ENCODE peak calls at places on chromosomes 3 and 15, in five cellular contexts. B is HepG2, X is sigmoid colon, H is A549, R is stomach. T is an unnamed sample.

GRCh38 chr3:53026423-53027162 is 19.3 kb downstream of the SFMBT1 start:
- DNase-seq in B (no peak), X (no peak), H (no peak), R (no peak), T (peak; percentile 45)

GRCh38 chr15:52171386-52171785 is 19.8 kb downstream of the GNB5 start:
- DNase-seq in B (no peak), X (no peak), H (no peak), R (no peak), T (no peak)

GRCh38 chr3:46898321-46899150 is 21.0 kb downstream of the PTH1R start:
- DNase-seq in B (no peak), X (no peak), H (no peak), R (no peak), T (no peak)

GRCh38 chr3:58025824-58026579 is 17.8 kb downstream of the FLNB start:
- DNase-seq in B (peak; percentile 39), X (peak; percentile 78), H (peak; percentile 47), R (peak; percentile 71), T (no peak)

GRCh38 chr15:85335193-85335939 is 45.0 kb upstream of the AKAP13 start:
- DNase-seq in B (no peak), X (no peak), H (no peak), R (no peak), T (no peak)

GRCh38 chr3:188899887-188900286 is 271.9 kb upstream of the TPRG1 start:
- DNase-seq in B (no peak), X (no peak), H (no peak), R (no peak), T (no peak)

GRCh38 chr3:61848885-61849284 is 287.5 kb downstream of the PTPRG start:
- DNase-seq in B (no peak), X (no peak), H (no peak), R (no peak), T (no peak)

GRCh38 chr15:42591238-42591936 is 16.0 kb downstream of the STARD9 start:
- DNase-seq in B (peak; percentile 84), X (no peak), H (peak; percentile 28), R (no peak), T (no peak)

GRCh38 chr15:38002883-38003477 is 68.5 kb downstream of the TMCO5A start:
- DNase-seq in B (peak; percentile 49), X (no peak), H (peak; percentile 66), R (peak; percentile 64), T (no peak)

GRCh38 chr3:31391150-31391549 is 141.6 kb upstream of the STT3B start:
- DNase-seq in B (no peak), X (no peak), H (no peak), R (no peak), T (no peak)

GRCh38 chr3:21256932-21257331 is 494.1 kb downstream of the ZNF385D start:
- DNase-seq in B (no peak), X (no peak), H (no peak), R (peak; percentile 77), T (no peak)

GRCh38 chr3:9080165-9080564 is 116.9 kb upstream of the RAD18 start:
- DNase-seq in B (no peak), X (no peak), H (no peak), R (no peak), T (no peak)

GRCh38 chr15:57218826-57219576 is 157.3 kb upstream of the CGNL1 start:
- DNase-seq in B (no peak), X (no peak), H (peak; percentile 54), R (no peak), T (no peak)

GRCh38 chr3:159832024-159832423 is 156.6 kb upstream of the IL12A start:
- DNase-seq in B (no peak), X (no peak), H (no peak), R (no peak), T (no peak)

DNA sequence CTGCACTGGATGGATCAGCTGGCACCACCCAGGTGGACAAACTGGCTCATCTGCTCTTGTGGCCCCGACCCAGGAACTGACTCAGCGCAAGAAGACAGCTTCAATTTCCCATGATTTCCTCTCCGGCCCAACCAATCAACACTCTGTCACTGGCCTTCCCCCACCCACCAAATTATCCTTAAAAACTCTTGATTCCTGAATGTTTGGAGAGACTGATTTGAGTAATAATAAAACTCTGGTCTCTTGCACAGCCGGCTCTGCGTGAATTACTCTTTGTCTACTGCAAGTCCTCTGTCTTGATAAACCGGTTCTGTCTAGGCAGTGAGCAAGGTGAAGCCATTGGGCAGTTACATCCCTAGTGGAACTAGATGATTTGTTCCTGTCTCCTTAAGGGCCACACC is 16.1 kb downstream of the BDH1 start:
- DNase-seq in B (no peak), X (no peak), H (no peak), R (no peak), T (no peak)
- TF ChIP-seq EP300 in B (no peak), X (no peak), H (no peak), R (no peak), T (no peak)

GRCh38 chr3:167749209-167749608 is 13.7 kb downstream of the SERPINI1 start:
- DNase-seq in B (no peak), X (no peak), H (no peak), R (no peak), T (no peak)
- H3K27ac ChIP-seq in B (no peak overlapping the region), X (no peak overlapping the region), H (no peak overlapping the region), R (no peak overlapping the region), T (no peak overlapping the region)

DNA sequence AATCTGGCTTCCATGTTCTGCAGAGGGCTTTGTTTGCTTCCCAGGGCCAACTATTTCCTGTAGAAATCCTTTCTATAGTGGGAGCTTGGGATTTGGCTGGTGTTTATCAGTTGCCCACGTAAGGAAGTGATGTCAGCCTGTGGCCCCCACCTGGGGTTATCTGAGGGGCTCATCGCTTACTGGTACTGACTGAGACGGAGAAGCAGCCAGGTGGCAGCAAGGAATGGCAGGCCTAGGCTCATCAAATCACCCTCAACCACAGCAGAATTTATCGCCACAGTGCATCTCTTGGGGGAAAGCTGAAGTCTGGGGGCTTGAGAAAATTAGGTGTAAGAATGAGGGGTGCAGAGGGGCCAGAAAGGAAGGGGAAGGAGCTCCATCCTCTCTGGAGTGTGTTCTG is 14.5 kb upstream of the CCR9 start:
- DNase-seq in B (no peak), X (no peak), H (no peak), R (no peak), T (no peak)
- H3K4me3 ChIP-seq in B (no peak overlapping the region), X (no peak overlapping the region), H (no peak overlapping the region), R (no peak overlapping the region), T (no peak overlapping the region)

DNA sequence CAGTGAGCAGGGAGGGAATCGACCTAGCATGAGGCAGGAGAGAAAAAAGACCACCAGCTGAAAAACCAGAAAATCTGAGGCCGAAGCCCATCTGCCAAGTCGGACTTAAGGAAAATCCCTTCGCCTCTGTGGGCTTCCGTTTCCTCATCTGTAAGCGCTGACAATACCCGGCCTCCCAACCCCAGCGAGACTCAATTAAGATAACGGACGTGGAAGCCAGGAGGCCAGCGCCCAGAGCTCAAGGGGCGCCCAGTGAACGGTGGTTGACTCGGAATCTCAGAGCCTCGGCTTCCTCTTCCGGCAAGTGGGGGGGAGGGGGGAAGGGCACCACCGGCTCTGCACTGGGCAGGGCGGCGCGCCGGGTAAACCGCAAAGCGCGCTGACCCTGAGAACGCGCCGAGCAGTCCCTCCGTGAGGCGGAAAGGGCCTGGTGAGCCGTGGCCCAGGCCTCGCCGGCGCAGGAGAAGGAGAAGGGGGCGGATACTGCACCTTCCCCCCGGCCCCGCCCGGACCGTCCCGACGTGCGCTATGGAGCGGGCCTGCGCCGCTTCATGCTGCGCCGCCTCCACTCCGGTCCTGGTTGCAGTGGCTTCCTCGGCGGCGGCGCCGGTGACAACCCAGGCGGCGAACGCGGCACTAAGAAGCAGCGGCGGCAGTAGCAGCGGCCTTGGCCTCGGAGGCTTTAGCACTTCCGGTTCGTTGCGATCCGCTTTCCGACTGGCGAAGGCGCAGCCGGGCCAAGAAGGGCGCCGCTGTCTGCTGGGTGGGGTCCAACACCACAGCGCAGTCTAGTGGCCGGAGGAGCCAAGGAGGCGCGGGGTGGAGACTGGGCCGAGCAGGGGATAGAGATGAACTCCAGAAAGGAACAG is at the start of gene DPP8:
- DNase-seq in B (peak; percentile 88), X (peak; percentile 96), H (peak; percentile 98), R (peak; percentile 94), T (peak; percentile 97)
- TF ChIP-seq EP300 in B (no peak), X (no peak), H (no peak), R (no peak), T (no peak)

DNA sequence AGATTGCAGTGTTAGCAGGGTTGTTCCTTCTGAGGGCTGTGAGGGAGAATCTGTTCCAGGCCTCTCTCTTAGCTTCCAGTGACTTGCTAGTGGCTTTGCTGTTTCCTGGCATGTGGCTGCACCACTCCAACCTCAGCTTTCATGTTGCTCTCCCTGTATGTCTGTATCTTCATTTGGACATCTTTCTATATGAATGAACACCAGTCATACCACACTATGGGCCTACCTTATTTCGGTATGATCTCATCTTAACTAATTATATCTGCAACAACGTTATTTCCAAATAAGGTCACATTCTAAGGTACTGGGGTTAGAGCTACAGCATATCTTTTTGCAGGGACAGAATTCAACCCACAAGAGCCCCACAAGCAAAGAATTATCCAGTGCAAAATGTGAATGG is 356.7 kb upstream of the UMPS start:
- DNase-seq in B (no peak), X (no peak), H (no peak), R (no peak), T (no peak)
- H3K27ac ChIP-seq in B (no peak overlapping the region), X (no peak overlapping the region), H (no peak overlapping the region), R (no peak overlapping the region), T (no peak overlapping the region)

DNA sequence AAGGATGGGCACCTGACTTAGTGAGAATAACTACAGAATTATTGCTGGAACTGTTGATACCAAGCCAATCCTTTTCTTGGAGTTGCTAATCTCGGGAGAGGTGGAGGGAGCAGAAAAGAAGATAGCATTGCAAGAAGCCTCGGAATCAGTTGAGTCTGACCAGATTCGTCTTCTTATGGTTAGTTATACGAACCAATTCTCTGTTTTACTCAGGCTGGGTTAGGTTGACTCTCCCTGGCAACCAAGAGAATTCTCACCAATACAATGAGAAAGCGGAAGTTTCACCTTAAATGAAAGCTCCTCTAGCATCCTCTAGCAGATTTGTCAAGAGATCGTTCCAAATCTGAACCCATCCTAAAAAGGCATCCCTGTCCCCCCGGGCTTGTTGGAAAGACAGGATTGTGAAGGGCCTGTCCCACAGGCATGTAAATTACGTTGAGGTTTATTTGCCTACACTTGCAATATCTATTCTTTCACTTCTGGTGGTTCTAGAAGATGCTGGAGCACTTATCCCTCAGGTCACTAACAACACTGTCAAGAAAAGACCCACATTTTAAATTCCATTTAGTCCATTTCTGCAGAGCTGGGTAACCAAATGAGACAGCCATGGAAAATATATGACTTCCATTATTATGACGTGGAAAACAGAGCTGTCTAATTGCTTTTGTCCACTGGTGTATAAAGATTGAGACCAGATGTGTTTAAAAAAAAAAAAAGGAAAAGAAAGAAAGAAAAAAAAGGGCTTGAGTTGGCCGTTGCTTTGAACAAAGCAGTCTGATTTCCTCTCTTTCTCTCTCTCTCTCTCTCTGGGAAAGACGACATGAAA is 43.3 kb upstream of the UBE2E1 start:
- DNase-seq in B (no peak), X (no peak), H (no peak), R (no peak), T (no peak)
- H3K4me3 ChIP-seq in B (no peak overlapping the region), X (peak overlapping the region; percentile 14), H (no peak overlapping the region), R (peak overlapping the region; percentile 22), T (peak overlapping the region; percentile 35)

T was measured in esophagus muscularis mucosa.